ENCODE peak calls at places on chromosomes 1 and 21, in six cellular contexts. One of them, this sample, is unnamed.

GRCh38 chr1:68141801-68142440 is 90.4 kb downstream of the WLS start:
- DNase-seq in adrenal gland: no peak
- DNase-seq in astrocyte of the cerebellum: no peak
- DNase-seq in cardiac fibroblast: peak
- DNase-seq in neural crest cell: no peak
- DNase-seq in fibroblast of villous mesenchyme: no peak
- DNase-seq in this sample: no peak

GRCh38 chr1:197471248-197472035 is 203.4 kb downstream of the CRB1 start:
- DNase-seq in fibroblast of villous mesenchyme: no peak
- DNase-seq in neural crest cell: no peak
- DNase-seq in adrenal gland: no peak
- DNase-seq in cardiac fibroblast: peak
- DNase-seq in astrocyte of the cerebellum: peak
- DNase-seq in this sample: no peak

GRCh38 chr1:174744886-174745285 is 254.9 kb upstream of the CACYBP start:
- DNase-seq in astrocyte of the cerebellum: no peak
- DNase-seq in neural crest cell: no peak
- DNase-seq in fibroblast of villous mesenchyme: no peak
- DNase-seq in adrenal gland: no peak
- DNase-seq in cardiac fibroblast: no peak
- DNase-seq in this sample: no peak

GRCh38 chr1:218346391-218347204 is 1.5 kb downstream of the TGFB2 start:
- DNase-seq in astrocyte of the cerebellum: no peak
- DNase-seq in cardiac fibroblast: peak
- DNase-seq in adrenal gland: no peak
- DNase-seq in neural crest cell: peak
- DNase-seq in fibroblast of villous mesenchyme: peak
- DNase-seq in this sample: no peak

GRCh38 chr1:48627467-48627866 is 149.2 kb downstream of the BEND5 start:
- DNase-seq in cardiac fibroblast: no peak
- DNase-seq in fibroblast of villous mesenchyme: no peak
- DNase-seq in adrenal gland: no peak
- DNase-seq in neural crest cell: no peak
- DNase-seq in astrocyte of the cerebellum: no peak
- DNase-seq in this sample: no peak

GRCh38 chr1:85048296-85049064 is at the start of gene MCOLN3:
- DNase-seq in fibroblast of villous mesenchyme: no peak
- DNase-seq in adrenal gland: peak
- DNase-seq in neural crest cell: peak
- DNase-seq in cardiac fibroblast: no peak
- DNase-seq in astrocyte of the cerebellum: no peak
- DNase-seq in this sample: peak

GRCh38 chr1:246404078-246404477 is 103.0 kb downstream of the SMYD3 start:
- DNase-seq in fibroblast of villous mesenchyme: peak
- DNase-seq in adrenal gland: no peak
- DNase-seq in cardiac fibroblast: no peak
- DNase-seq in neural crest cell: no peak
- DNase-seq in astrocyte of the cerebellum: no peak
- DNase-seq in this sample: no peak

GRCh38 chr1:152621993-152622392 is 910 bp downstream of the LCE3A start:
- DNase-seq in adrenal gland: no peak
- DNase-seq in fibroblast of villous mesenchyme: no peak
- DNase-seq in neural crest cell: no peak
- DNase-seq in astrocyte of the cerebellum: no peak
- DNase-seq in cardiac fibroblast: no peak
- DNase-seq in this sample: no peak

GRCh38 chr1:65009176-65009575 is 42.8 kb upstream of the JAK1 start:
- DNase-seq in fibroblast of villous mesenchyme: no peak
- DNase-seq in cardiac fibroblast: no peak
- DNase-seq in neural crest cell: no peak
- DNase-seq in adrenal gland: no peak
- DNase-seq in astrocyte of the cerebellum: no peak
- DNase-seq in this sample: no peak

GRCh38 chr1:59593798-59594790 is 220.7 kb upstream of the HOOK1 start:
- DNase-seq in cardiac fibroblast: no peak
- DNase-seq in astrocyte of the cerebellum: no peak
- DNase-seq in fibroblast of villous mesenchyme: no peak
- DNase-seq in neural crest cell: no peak
- DNase-seq in adrenal gland: no peak
- DNase-seq in this sample: no peak

GRCh38 chr1:59204001-59204400 is 92.9 kb upstream of the FGGY start:
- DNase-seq in astrocyte of the cerebellum: no peak
- DNase-seq in adrenal gland: peak
- DNase-seq in neural crest cell: no peak
- DNase-seq in fibroblast of villous mesenchyme: peak
- DNase-seq in cardiac fibroblast: peak
- DNase-seq in this sample: no peak

GRCh38 chr1:205339717-205340116 is 17.0 kb downstream of the KLHDC8A start:
- DNase-seq in adrenal gland: no peak
- DNase-seq in fibroblast of villous mesenchyme: no peak
- DNase-seq in neural crest cell: no peak
- DNase-seq in cardiac fibroblast: no peak
- DNase-seq in astrocyte of the cerebellum: no peak
- DNase-seq in this sample: peak

GRCh38 chr1:45892068-45892785 is 88.8 kb downstream of the MAST2 start:
- DNase-seq in cardiac fibroblast: peak
- DNase-seq in fibroblast of villous mesenchyme: peak
- DNase-seq in neural crest cell: no peak
- DNase-seq in adrenal gland: peak
- DNase-seq in astrocyte of the cerebellum: peak
- DNase-seq in this sample: no peak

GRCh38 chr1:198019126-198019525 is 102.0 kb downstream of the LHX9 start:
- DNase-seq in neural crest cell: no peak
- DNase-seq in astrocyte of the cerebellum: no peak
- DNase-seq in adrenal gland: no peak
- DNase-seq in fibroblast of villous mesenchyme: no peak
- DNase-seq in cardiac fibroblast: no peak
- DNase-seq in this sample: no peak

GRCh38 chr1:48864913-48865312 is 88.2 kb upstream of the BEND5 start:
- DNase-seq in adrenal gland: no peak
- DNase-seq in astrocyte of the cerebellum: no peak
- DNase-seq in neural crest cell: no peak
- DNase-seq in cardiac fibroblast: no peak
- DNase-seq in fibroblast of villous mesenchyme: no peak
- DNase-seq in this sample: no peak

GRCh38 chr1:207164086-207164485 is 60.1 kb downstream of the C4BPA start:
- DNase-seq in fibroblast of villous mesenchyme: no peak
- DNase-seq in adrenal gland: no peak
- DNase-seq in neural crest cell: no peak
- DNase-seq in astrocyte of the cerebellum: no peak
- DNase-seq in cardiac fibroblast: no peak
- DNase-seq in this sample: no peak

GRCh38 chr1:26168410-26169167 is at the start of gene C1orf232:
- DNase-seq in neural crest cell: peak
- DNase-seq in adrenal gland: peak
- DNase-seq in cardiac fibroblast: no peak
- DNase-seq in fibroblast of villous mesenchyme: no peak
- DNase-seq in astrocyte of the cerebellum: no peak
- DNase-seq in this sample: no peak

GRCh38 chr1:210143465-210144062 is 89.0 kb upstream of the SERTAD4 start:
- DNase-seq in neural crest cell: peak
- DNase-seq in fibroblast of villous mesenchyme: peak
- DNase-seq in astrocyte of the cerebellum: peak
- DNase-seq in adrenal gland: peak
- DNase-seq in cardiac fibroblast: peak
- DNase-seq in this sample: peak

GRCh38 chr1:205766038-205766437 is 9.2 kb downstream of the RAB29 start:
- DNase-seq in astrocyte of the cerebellum: no peak
- DNase-seq in fibroblast of villous mesenchyme: no peak
- DNase-seq in neural crest cell: no peak
- DNase-seq in adrenal gland: no peak
- DNase-seq in cardiac fibroblast: no peak
- DNase-seq in this sample: no peak

GRCh38 chr1:154352581-154353459 is 27.5 kb downstream of the ATP8B2 start:
- DNase-seq in fibroblast of villous mesenchyme: peak
- DNase-seq in adrenal gland: peak
- DNase-seq in astrocyte of the cerebellum: no peak
- DNase-seq in neural crest cell: peak
- DNase-seq in cardiac fibroblast: peak
- DNase-seq in this sample: peak

GRCh38 chr1:150233359-150234308 is 2.3 kb downstream of the ANP32E start:
- DNase-seq in astrocyte of the cerebellum: no peak
- DNase-seq in neural crest cell: no peak
- DNase-seq in adrenal gland: peak
- DNase-seq in fibroblast of villous mesenchyme: peak
- DNase-seq in cardiac fibroblast: peak
- DNase-seq in this sample: peak

GRCh38 chr1:150234309-150234646 is 1.6 kb downstream of the ANP32E start:
- DNase-seq in fibroblast of villous mesenchyme: no peak
- DNase-seq in cardiac fibroblast: no peak
- DNase-seq in neural crest cell: no peak
- DNase-seq in adrenal gland: no peak
- DNase-seq in astrocyte of the cerebellum: no peak
- DNase-seq in this sample: no peak

GRCh38 chr1:150235852-150236613 is at the start of gene ANP32E:
- DNase-seq in astrocyte of the cerebellum: peak
- DNase-seq in neural crest cell: peak
- DNase-seq in adrenal gland: peak
- DNase-seq in cardiac fibroblast: peak
- DNase-seq in fibroblast of villous mesenchyme: peak
- DNase-seq in this sample: peak

GRCh38 chr1:150235436-150235851 is 468 bp downstream of the ANP32E start:
- DNase-seq in fibroblast of villous mesenchyme: peak
- DNase-seq in neural crest cell: no peak
- DNase-seq in astrocyte of the cerebellum: no peak
- DNase-seq in adrenal gland: peak
- DNase-seq in cardiac fibroblast: no peak
- DNase-seq in this sample: peak

GRCh38 chr1:150234647-150235435 is 1.1 kb downstream of the ANP32E start:
- DNase-seq in cardiac fibroblast: peak
- DNase-seq in astrocyte of the cerebellum: no peak
- DNase-seq in neural crest cell: peak
- DNase-seq in adrenal gland: peak
- DNase-seq in fibroblast of villous mesenchyme: peak
- DNase-seq in this sample: peak
- TF ChIP-seq CTCF in cardiac fibroblast: no peak
- TF ChIP-seq CTCF in astrocyte of the cerebellum: no peak
- TF ChIP-seq CTCF in neural crest cell: no peak
- TF ChIP-seq CTCF in adrenal gland: no peak
- TF ChIP-seq CTCF in fibroblast of villous mesenchyme: no peak
- TF ChIP-seq CTCF in this sample: no peak

GRCh38 chr1:72371259-72372035 is 89.1 kb upstream of the NEGR1 start:
- DNase-seq in fibroblast of villous mesenchyme: no peak
- DNase-seq in neural crest cell: peak
- DNase-seq in cardiac fibroblast: no peak
- DNase-seq in astrocyte of the cerebellum: no peak
- DNase-seq in adrenal gland: no peak
- DNase-seq in this sample: no peak
- TF ChIP-seq CTCF in fibroblast of villous mesenchyme: no peak
- TF ChIP-seq CTCF in neural crest cell: no peak
- TF ChIP-seq CTCF in cardiac fibroblast: peak
- TF ChIP-seq CTCF in astrocyte of the cerebellum: no peak
- TF ChIP-seq CTCF in adrenal gland: no peak
- TF ChIP-seq CTCF in this sample: no peak

GRCh38 chr21:37644666-37645065 is 271.6 kb downstream of the KCNJ6 start:
- DNase-seq in adrenal gland: no peak
- DNase-seq in neural crest cell: no peak
- DNase-seq in astrocyte of the cerebellum: no peak
- DNase-seq in cardiac fibroblast: peak
- DNase-seq in fibroblast of villous mesenchyme: no peak
- DNase-seq in this sample: no peak

GRCh38 chr21:37647781-37648180 is 268.5 kb downstream of the KCNJ6 start:
- DNase-seq in astrocyte of the cerebellum: no peak
- DNase-seq in cardiac fibroblast: no peak
- DNase-seq in neural crest cell: no peak
- DNase-seq in adrenal gland: no peak
- DNase-seq in fibroblast of villous mesenchyme: no peak
- DNase-seq in this sample: no peak

GRCh38 chr21:37639756-37640155 is 273.2 kb downstream of the DYRK1A start:
- DNase-seq in neural crest cell: no peak
- DNase-seq in astrocyte of the cerebellum: no peak
- DNase-seq in cardiac fibroblast: no peak
- DNase-seq in adrenal gland: no peak
- DNase-seq in fibroblast of villous mesenchyme: no peak
- DNase-seq in this sample: no peak

GRCh38 chr21:37645848-37646247 is 270.4 kb downstream of the KCNJ6 start:
- DNase-seq in cardiac fibroblast: no peak
- DNase-seq in fibroblast of villous mesenchyme: no peak
- DNase-seq in neural crest cell: no peak
- DNase-seq in astrocyte of the cerebellum: no peak
- DNase-seq in adrenal gland: no peak
- DNase-seq in this sample: no peak

DNA sequence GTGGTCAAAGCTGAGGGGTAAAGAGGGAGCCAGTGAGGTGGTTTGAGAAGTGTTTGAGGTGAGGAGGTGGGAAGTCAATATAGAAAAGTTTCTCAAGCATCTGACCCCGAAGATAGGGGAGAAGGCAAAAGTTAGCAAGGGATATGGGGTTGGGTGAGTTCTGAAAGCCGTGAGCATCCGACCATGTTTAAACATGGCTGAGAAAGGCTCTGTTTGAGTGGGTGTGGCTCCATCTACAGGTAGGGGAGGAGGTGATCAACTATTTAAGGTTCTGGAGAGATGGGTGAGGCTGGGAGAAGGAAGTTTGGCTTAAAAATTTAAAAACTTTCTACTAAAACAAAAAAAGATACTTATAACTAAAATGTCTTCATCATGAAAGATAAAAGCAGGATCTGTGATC is 273.8 kb downstream of the KCNJ6 start:
- DNase-seq in cardiac fibroblast: no peak
- DNase-seq in adrenal gland: no peak
- DNase-seq in astrocyte of the cerebellum: no peak
- DNase-seq in fibroblast of villous mesenchyme: no peak
- DNase-seq in neural crest cell: no peak
- DNase-seq in this sample: no peak
- TF ChIP-seq CTCF in cardiac fibroblast: no peak
- TF ChIP-seq CTCF in adrenal gland: peak
- TF ChIP-seq CTCF in astrocyte of the cerebellum: peak
- TF ChIP-seq CTCF in fibroblast of villous mesenchyme: peak
- TF ChIP-seq CTCF in neural crest cell: peak
- TF ChIP-seq CTCF in this sample: peak

DNA sequence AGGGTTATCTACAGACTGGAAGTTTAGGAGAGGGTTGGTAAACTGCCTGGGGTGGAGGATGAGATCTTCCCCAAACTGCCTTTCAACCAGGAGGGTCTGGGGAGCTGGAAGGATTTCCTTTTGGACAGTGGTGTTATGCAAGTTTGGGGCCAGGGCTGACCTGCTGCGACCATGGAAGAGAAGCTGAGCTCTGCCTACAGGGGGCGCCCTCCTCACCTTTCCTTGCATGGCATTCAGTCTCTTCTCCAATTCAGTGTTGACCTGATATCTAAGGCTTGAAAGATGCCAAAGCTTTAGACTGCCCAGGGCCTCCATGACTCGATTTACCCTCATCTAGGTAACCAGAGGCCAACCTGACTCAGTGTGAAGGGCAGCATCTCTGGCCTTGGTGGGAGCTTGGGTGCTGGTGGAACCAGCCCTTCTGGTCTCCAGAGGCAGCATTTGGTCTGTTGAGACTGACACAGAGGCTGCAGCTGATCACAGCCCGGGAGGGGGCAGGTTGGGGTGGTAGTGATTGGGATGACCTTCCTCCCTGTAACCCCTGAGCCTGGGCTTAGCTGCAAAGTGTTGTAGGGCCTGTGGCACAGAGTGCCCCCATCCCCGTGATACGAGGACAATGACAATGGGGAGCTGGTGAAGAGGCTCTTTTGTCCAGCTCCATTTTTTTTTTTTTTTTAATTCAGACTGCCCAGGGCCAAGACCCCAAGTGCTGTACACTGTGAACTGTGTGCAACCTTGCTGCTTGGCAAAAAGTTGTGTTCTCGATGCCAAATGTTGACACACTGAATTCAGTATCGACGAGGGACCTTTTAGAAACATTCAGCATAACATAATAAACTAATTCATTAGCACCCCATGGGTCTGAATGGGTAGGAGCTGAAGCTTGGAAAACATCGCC is 169.9 kb downstream of the GRIK3 start:
- DNase-seq in neural crest cell: peak
- DNase-seq in cardiac fibroblast: no peak
- DNase-seq in fibroblast of villous mesenchyme: no peak
- DNase-seq in adrenal gland: no peak
- DNase-seq in astrocyte of the cerebellum: no peak
- DNase-seq in this sample: peak
- TF ChIP-seq CTCF in neural crest cell: peak
- TF ChIP-seq CTCF in cardiac fibroblast: no peak
- TF ChIP-seq CTCF in fibroblast of villous mesenchyme: peak
- TF ChIP-seq CTCF in adrenal gland: no peak
- TF ChIP-seq CTCF in astrocyte of the cerebellum: no peak
- TF ChIP-seq CTCF in this sample: peak

This sample was measured in GM13977.